ENCODE peak calls at places on chromosomes 2 and 18, in five cellular contexts. S is left colon; M is mammary epithelial cell; B is CD8-positive, alpha-beta T cell; N is activated naive CD4-positive, alpha-beta T cell. R is an unnamed sample.

GRCh38 chr2:225083276-225083675 is 41.0 kb upstream of the DOCK10 start:
- DNase-seq in S (no peak), M (no peak), B (no peak), N (no peak), R (no peak)

GRCh38 chr2:62539892-62540785 is 34.1 kb upstream of the TMEM17 start:
- DNase-seq in S (no peak), M (no peak), B (no peak), N (no peak), R (no peak)

GRCh38 chr2:17740203-17740602 is 13.4 kb downstream of the SMC6 start:
- DNase-seq in S (no peak), M (no peak), B (no peak), N (no peak), R (no peak)

GRCh38 chr2:156003780-156004179 is 328.7 kb downstream of the NR4A2 start:
- DNase-seq in S (no peak), M (peak), B (no peak), N (no peak), R (no peak)

GRCh38 chr2:105546623-105546964 is 147.7 kb upstream of the FHL2 start:
- DNase-seq in S (no peak), M (no peak), B (peak), N (no peak), R (no peak)

GRCh38 chr2:132662742-132663141 is 7.3 kb downstream of the LYPD1 start:
- DNase-seq in S (no peak), M (no peak), B (no peak), N (no peak), R (no peak)

GRCh38 chr2:148978026-148978685 is 60.3 kb upstream of the LYPD6B start:
- DNase-seq in S (no peak), M (no peak), B (no peak), N (no peak), R (no peak)

GRCh38 chr2:240593026-240593702 is 6.6 kb downstream of the CAPN10 start:
- DNase-seq in S (no peak), M (no peak), B (no peak), N (no peak), R (no peak)

GRCh38 chr2:206981089-206981674 is 41.9 kb downstream of the CPO start:
- DNase-seq in S (no peak), M (no peak), B (no peak), N (no peak), R (no peak)

GRCh38 chr18:62452280-62452824 is 70.5 kb upstream of the ZCCHC2 start:
- DNase-seq in S (no peak), M (peak), B (no peak), N (no peak), R (no peak)

GRCh38 chr2:186629245-186629996 is 39.6 kb downstream of the ITGAV start:
- DNase-seq in S (no peak), M (no peak), B (no peak), N (no peak), R (no peak)

GRCh38 chr2:126753501-126754212 is 97.7 kb downstream of the GYPC start:
- DNase-seq in S (no peak), M (no peak), B (no peak), N (no peak), R (no peak)

GRCh38 chr2:41941831-41942230 is 106.0 kb upstream of the PKDCC start:
- DNase-seq in S (no peak), M (no peak), B (no peak), N (no peak), R (no peak)

GRCh38 chr18:12811191-12811950 is 72.7 kb downstream of the PTPN2 start:
- DNase-seq in S (no peak), M (peak), B (no peak), N (no peak), R (no peak)

GRCh38 chr2:239602290-239603282 is 201.8 kb upstream of the HDAC4 start:
- DNase-seq in S (no peak), M (no peak), B (no peak), N (no peak), R (no peak)

GRCh38 chr2:39855856-39856255 is 76.8 kb upstream of the THUMPD2 start:
- DNase-seq in S (no peak), M (no peak), B (no peak), N (no peak), R (no peak)

GRCh38 chr18:26621161-26622026 is 73.0 kb upstream of the KCTD1 start:
- DNase-seq in S (no peak), M (peak), B (no peak), N (no peak), R (no peak)

R was measured in HS-27A.